ENCODE peak calls at places on chromosomes 2 and 18, in six cellular contexts. One of them, this sample, is unnamed.

GRCh38 chr2:152127628-152128027 is 28.8 kb upstream of the CACNB4 start:
- DNase-seq in BJ: no peak
- DNase-seq in AG09319: no peak
- DNase-seq in glutamatergic neuron: no peak
- DNase-seq in Caco-2: no peak
- DNase-seq in ovary: no peak
- DNase-seq in this sample: no peak

GRCh38 chr2:20225294-20226151 is 593 bp upstream of the SDC1 start:
- DNase-seq in AG09319: no peak
- DNase-seq in ovary: peak; percentile 74
- DNase-seq in Caco-2: peak; percentile 88
- DNase-seq in glutamatergic neuron: peak; percentile 53
- DNase-seq in BJ: no peak
- DNase-seq in this sample: no peak

GRCh38 chr2:86079981-86080911 is 25.4 kb downstream of the POLR1A start:
- DNase-seq in Caco-2: peak; percentile 82
- DNase-seq in BJ: no peak
- DNase-seq in AG09319: no peak
- DNase-seq in ovary: peak; percentile 80
- DNase-seq in glutamatergic neuron: peak; percentile 93
- DNase-seq in this sample: peak; percentile 35

GRCh38 chr2:16125614-16126125 is 185.3 kb downstream of the MYCN start:
- DNase-seq in BJ: no peak
- DNase-seq in glutamatergic neuron: peak; percentile 59
- DNase-seq in AG09319: no peak
- DNase-seq in ovary: no peak
- DNase-seq in Caco-2: no peak
- DNase-seq in this sample: no peak

GRCh38 chr18:10526211-10526949 is 553 bp downstream of the NAPG start:
- DNase-seq in glutamatergic neuron: peak; percentile 82
- DNase-seq in Caco-2: peak; percentile 71
- DNase-seq in AG09319: no peak
- DNase-seq in BJ: no peak
- DNase-seq in ovary: peak; percentile 75
- DNase-seq in this sample: no peak

GRCh38 chr18:32095156-32095555 is 3.5 kb downstream of the RNF138 start:
- DNase-seq in AG09319: no peak
- DNase-seq in ovary: no peak
- DNase-seq in Caco-2: no peak
- DNase-seq in glutamatergic neuron: no peak
- DNase-seq in BJ: no peak
- DNase-seq in this sample: no peak

GRCh38 chr2:174965992-174966789 is 39.0 kb downstream of the CHN1 start:
- DNase-seq in BJ: no peak
- DNase-seq in AG09319: no peak
- DNase-seq in Caco-2: no peak
- DNase-seq in ovary: no peak
- DNase-seq in glutamatergic neuron: no peak
- DNase-seq in this sample: no peak

GRCh38 chr2:213806125-213806726 is 522.0 kb downstream of the SPAG16 start:
- DNase-seq in AG09319: peak; percentile 15
- DNase-seq in BJ: no peak
- DNase-seq in glutamatergic neuron: no peak
- DNase-seq in Caco-2: no peak
- DNase-seq in ovary: no peak
- DNase-seq in this sample: no peak

GRCh38 chr2:68623820-68624219 is 19.6 kb upstream of the PROKR1 start:
- DNase-seq in BJ: no peak
- DNase-seq in glutamatergic neuron: no peak
- DNase-seq in ovary: no peak
- DNase-seq in Caco-2: no peak
- DNase-seq in AG09319: no peak
- DNase-seq in this sample: no peak

GRCh38 chr2:169946546-169946945 is 119.3 kb downstream of the UBR3 start:
- DNase-seq in AG09319: no peak
- DNase-seq in BJ: no peak
- DNase-seq in Caco-2: no peak
- DNase-seq in glutamatergic neuron: no peak
- DNase-seq in ovary: no peak
- DNase-seq in this sample: no peak

GRCh38 chr2:126880262-126880800 is 18.4 kb upstream of the TEX51 start:
- DNase-seq in glutamatergic neuron: no peak
- DNase-seq in Caco-2: no peak
- DNase-seq in AG09319: no peak
- DNase-seq in BJ: no peak
- DNase-seq in ovary: no peak
- DNase-seq in this sample: no peak

GRCh38 chr18:48841381-48842258 is 109.1 kb downstream of the SMAD7 start:
- DNase-seq in glutamatergic neuron: peak; percentile 24
- DNase-seq in Caco-2: peak; percentile 36
- DNase-seq in BJ: no peak
- DNase-seq in AG09319: no peak
- DNase-seq in ovary: no peak
- DNase-seq in this sample: no peak

GRCh38 chr2:36530983-36531354 is 67.0 kb downstream of the FEZ2 start:
- DNase-seq in AG09319: no peak
- DNase-seq in glutamatergic neuron: no peak
- DNase-seq in ovary: no peak
- DNase-seq in Caco-2: no peak
- DNase-seq in BJ: no peak
- DNase-seq in this sample: no peak
- TF ChIP-seq CTCF in AG09319: no peak
- TF ChIP-seq CTCF in glutamatergic neuron: peak; percentile 13
- TF ChIP-seq CTCF in ovary: no peak
- TF ChIP-seq CTCF in Caco-2: no peak
- TF ChIP-seq CTCF in BJ: peak; percentile 20
- TF ChIP-seq CTCF in this sample: no peak

DNA sequence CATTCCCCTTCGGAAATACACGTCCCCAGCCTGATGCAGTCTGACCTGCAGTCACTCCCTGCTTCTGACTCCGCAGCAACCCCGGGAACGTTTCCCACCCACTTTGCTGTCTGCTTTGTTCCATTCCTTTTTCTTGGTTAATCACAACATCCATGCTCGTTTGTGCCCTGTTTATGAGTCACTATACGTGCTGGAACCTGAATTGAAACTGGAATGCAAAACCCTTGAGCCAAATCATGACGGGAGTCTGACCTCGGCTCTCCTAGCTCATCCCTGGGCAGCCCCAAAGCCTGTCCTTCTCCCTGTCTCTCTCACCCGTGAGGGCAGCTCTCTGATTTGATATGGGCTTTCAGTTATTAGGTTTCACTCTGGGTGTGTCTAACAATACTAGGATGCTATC is 57.1 kb upstream of the RNF152 start:
- DNase-seq in glutamatergic neuron: no peak
- DNase-seq in BJ: peak; percentile 67
- DNase-seq in Caco-2: no peak
- DNase-seq in ovary: no peak
- DNase-seq in AG09319: no peak
- DNase-seq in this sample: no peak
- TF ChIP-seq CTCF in glutamatergic neuron: no peak
- TF ChIP-seq CTCF in BJ: no peak
- TF ChIP-seq CTCF in Caco-2: no peak
- TF ChIP-seq CTCF in ovary: no peak
- TF ChIP-seq CTCF in AG09319: no peak
- TF ChIP-seq CTCF in this sample: no peak

DNA sequence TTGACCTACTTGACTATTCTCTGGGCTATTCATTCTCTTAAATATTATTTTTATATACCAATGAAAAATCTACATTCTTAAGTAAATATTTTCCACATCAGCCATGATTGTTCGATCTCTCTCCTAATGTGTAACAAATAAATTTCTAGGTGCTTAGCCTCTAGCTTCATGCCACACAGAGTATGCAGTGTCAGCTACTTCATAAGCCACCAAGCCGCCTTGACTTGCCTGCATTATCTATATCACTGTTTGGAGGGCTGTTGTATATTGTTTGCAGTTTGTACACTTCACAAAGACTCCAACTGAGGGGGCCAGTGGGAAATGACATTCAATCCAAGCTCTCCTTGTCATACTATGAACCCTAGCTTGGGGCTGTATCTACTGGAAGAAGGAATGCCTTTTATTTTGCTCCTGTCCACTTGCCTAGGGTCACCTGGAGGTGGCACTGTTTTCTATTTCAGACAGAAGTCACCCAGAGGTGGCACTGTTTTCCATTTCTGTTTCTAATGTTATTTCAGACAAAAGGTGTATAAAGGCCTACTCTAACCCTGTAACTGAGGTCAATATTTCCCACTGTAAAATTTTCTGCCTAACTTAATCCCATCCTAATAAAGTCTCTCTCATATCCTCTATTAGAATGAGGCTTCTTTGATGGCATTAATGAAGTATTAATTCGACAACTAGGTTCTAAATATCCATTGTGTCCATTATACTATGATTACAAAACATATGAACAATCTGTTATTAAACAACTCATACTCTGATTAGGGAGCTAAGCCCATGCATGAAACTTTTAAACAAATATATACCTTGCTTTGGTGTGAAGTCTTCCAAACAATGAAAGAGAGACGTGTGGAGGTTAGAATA is 36.4 kb downstream of the COL5A2 start:
- DNase-seq in glutamatergic neuron: peak; percentile 31
- DNase-seq in AG09319: no peak
- DNase-seq in ovary: no peak
- DNase-seq in Caco-2: peak; percentile 75
- DNase-seq in BJ: no peak
- DNase-seq in this sample: no peak
- TF ChIP-seq CTCF in glutamatergic neuron: peak; percentile 71
- TF ChIP-seq CTCF in AG09319: peak; percentile 51
- TF ChIP-seq CTCF in ovary: no peak
- TF ChIP-seq CTCF in Caco-2: peak; percentile 99
- TF ChIP-seq CTCF in BJ: peak; percentile 55
- TF ChIP-seq CTCF in this sample: peak; percentile 66

DNA sequence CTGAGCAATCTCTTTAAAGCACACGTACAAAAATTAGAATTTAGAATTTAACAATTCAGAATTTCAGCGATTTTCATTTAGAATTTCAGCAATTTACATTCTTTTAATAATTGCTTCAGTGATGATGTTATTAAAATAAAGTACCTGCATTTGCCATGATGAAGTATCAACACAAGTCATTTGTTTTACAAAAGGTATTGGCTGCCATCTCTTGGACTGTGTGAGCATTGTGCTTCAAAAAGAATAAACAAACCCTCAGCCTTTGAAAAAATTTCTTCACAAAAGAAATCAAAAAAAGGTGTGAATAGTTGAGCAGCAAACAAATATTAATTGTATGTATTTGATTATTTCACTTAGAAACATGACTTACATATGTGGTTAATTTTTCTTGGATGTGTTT is 27.1 kb upstream of the ZC3H15 start:
- DNase-seq in AG09319: no peak
- DNase-seq in glutamatergic neuron: no peak
- DNase-seq in BJ: no peak
- DNase-seq in ovary: no peak
- DNase-seq in Caco-2: no peak
- DNase-seq in this sample: no peak
- TF ChIP-seq CTCF in AG09319: peak; percentile 26
- TF ChIP-seq CTCF in glutamatergic neuron: no peak
- TF ChIP-seq CTCF in BJ: no peak
- TF ChIP-seq CTCF in ovary: no peak
- TF ChIP-seq CTCF in Caco-2: peak; percentile 32
- TF ChIP-seq CTCF in this sample: no peak

DNA sequence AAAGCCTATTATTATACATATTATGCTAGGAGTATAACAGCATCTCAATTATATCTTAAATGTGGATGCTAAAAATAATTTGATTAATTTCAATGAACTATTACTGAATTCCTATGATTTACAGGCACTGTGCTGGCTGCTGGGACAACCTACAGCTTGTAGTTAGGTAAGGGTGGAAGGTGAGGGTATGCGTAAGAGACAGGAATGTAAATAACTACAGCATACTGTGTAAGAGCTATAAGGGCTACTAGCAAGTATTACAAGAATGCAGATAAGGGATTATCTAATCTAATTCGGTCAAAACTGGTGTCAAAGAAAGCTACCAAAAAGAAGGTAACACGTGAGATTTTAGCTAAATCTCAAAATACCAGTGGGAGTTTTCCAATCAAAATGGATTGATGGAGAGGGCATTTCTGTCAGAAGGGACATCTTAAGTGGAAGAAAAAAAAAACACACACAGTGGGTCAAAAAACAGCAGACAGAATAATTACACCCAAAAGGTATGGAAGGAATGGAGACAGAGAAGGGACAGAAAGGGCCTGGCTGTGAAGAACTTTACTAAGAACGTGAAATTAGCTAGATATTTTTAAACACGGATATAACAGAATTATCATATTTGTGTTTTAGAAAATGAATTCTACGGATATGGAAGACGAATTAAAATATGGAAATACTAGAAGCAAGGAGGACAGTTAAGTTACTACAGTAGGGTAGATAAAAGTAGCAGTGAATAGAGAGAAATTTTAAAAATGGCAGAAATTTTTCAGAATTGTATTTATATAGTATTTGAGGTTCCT is 47.1 kb downstream of the STRN start:
- DNase-seq in BJ: no peak
- DNase-seq in ovary: no peak
- DNase-seq in glutamatergic neuron: no peak
- DNase-seq in AG09319: no peak
- DNase-seq in Caco-2: peak; percentile 55
- DNase-seq in this sample: no peak
- TF ChIP-seq CTCF in BJ: no peak
- TF ChIP-seq CTCF in ovary: no peak
- TF ChIP-seq CTCF in glutamatergic neuron: no peak
- TF ChIP-seq CTCF in AG09319: no peak
- TF ChIP-seq CTCF in Caco-2: no peak
- TF ChIP-seq CTCF in this sample: no peak

GRCh38 chr2:240579771-240580614 is 6.5 kb upstream of the CAPN10 start:
- DNase-seq in ovary: no peak
- DNase-seq in Caco-2: no peak
- DNase-seq in BJ: peak; percentile 77
- DNase-seq in glutamatergic neuron: no peak
- DNase-seq in AG09319: peak; percentile 70
- DNase-seq in this sample: peak; percentile 86
- TF ChIP-seq CTCF in ovary: no peak
- TF ChIP-seq CTCF in Caco-2: no peak
- TF ChIP-seq CTCF in BJ: peak; percentile 9
- TF ChIP-seq CTCF in glutamatergic neuron: no peak
- TF ChIP-seq CTCF in AG09319: no peak
- TF ChIP-seq CTCF in this sample: no peak

DNA sequence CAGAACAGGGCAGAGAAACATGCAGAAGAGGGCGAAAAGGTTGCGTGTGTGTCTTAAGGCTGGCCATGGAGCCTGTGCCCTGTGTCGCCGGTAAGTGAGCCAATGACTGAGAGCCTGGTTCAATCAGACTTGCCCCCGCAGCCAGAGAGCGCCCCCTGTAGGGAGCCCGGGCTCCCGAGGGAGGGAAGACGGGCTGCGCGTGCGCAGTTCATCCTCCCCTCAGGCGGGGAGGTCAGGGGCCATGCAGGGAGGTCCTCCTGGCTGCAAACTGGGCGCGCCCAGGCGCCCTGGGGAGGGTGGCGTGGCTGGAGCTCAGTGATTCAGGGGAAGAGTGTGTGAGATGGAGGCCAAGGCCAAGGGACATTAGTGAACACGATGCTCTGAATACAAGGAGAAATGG is 276.6 kb downstream of the PHLPP1 start:
- DNase-seq in Caco-2: no peak
- DNase-seq in BJ: no peak
- DNase-seq in AG09319: no peak
- DNase-seq in ovary: no peak
- DNase-seq in glutamatergic neuron: no peak
- DNase-seq in this sample: no peak
- TF ChIP-seq CTCF in Caco-2: no peak
- TF ChIP-seq CTCF in BJ: no peak
- TF ChIP-seq CTCF in AG09319: no peak
- TF ChIP-seq CTCF in ovary: no peak
- TF ChIP-seq CTCF in glutamatergic neuron: no peak
- TF ChIP-seq CTCF in this sample: no peak

This sample was measured in HFF-Myc.